ENCODE peak calls at places on chromosomes 6 and 20, in ten cellular contexts. O, C, R, B, L, D, V, P, G and K are unnamed samples.

GRCh38 chr20:59604770-59605665 is 678 bp downstream of the PHACTR3 start:
- DNase-seq in O (peak), C (peak), R (no peak), B (no peak), L (no peak), D (no peak), V (peak), P (no peak), G (no peak), K (peak)

GRCh38 chr20:4563534-4563933 is 158.2 kb upstream of the PRND start:
- DNase-seq in O (no peak), C (no peak), R (no peak), B (no peak), L (no peak), D (peak), V (peak), P (no peak), G (peak), K (peak)

GRCh38 chr6:168709440-168709839 is 268.5 kb downstream of the SMOC2 start:
- DNase-seq in O (no peak), C (no peak), R (no peak), B (no peak), L (no peak), D (no peak), V (no peak), P (no peak), G (no peak), K (no peak)

GRCh38 chr6:63449714-63450113 is 122.6 kb upstream of the LOC128125822 start:
- DNase-seq in O (no peak), C (no peak), R (no peak), B (no peak), L (no peak), D (no peak), V (no peak), P (no peak), G (no peak), K (no peak)

GRCh38 chr6:32960563-32960962 is 7.7 kb upstream of the HLA-DMA start:
- DNase-seq in O (no peak), C (no peak), R (no peak), B (no peak), L (no peak), D (no peak), V (no peak), P (no peak), G (no peak), K (no peak)

GRCh38 chr6:53241936-53242335 is 93.3 kb upstream of the GCM1 start:
- DNase-seq in O (no peak), C (peak), R (no peak), B (no peak), L (no peak), D (no peak), V (no peak), P (no peak), G (no peak), K (no peak)

GRCh38 chr6:113629940-113630339 is 227.2 kb upstream of the MARCKS start:
- DNase-seq in O (no peak), C (no peak), R (no peak), B (no peak), L (no peak), D (no peak), V (no peak), P (no peak), G (no peak), K (no peak)

GRCh38 chr6:1610497-1611321 is 994 bp downstream of the FOXC1 start:
- DNase-seq in O (no peak), C (no peak), R (peak), B (peak), L (peak), D (no peak), V (no peak), P (no peak), G (peak), K (peak)

GRCh38 chr6:168285456-168285855 is 34.1 kb downstream of the DACT2 start:
- DNase-seq in O (no peak), C (no peak), R (no peak), B (no peak), L (no peak), D (no peak), V (no peak), P (no peak), G (no peak), K (no peak)

GRCh38 chr6:114284281-114284680 is 58.5 kb downstream of the HS3ST5 start:
- DNase-seq in O (no peak), C (no peak), R (no peak), B (no peak), L (no peak), D (no peak), V (no peak), P (no peak), G (peak), K (no peak)

GRCh38 chr6:110053395-110054240 is 75.5 kb downstream of the GPR6 start:
- DNase-seq in O (peak), C (peak), R (no peak), B (peak), L (no peak), D (peak), V (no peak), P (no peak), G (peak), K (peak)

GRCh38 chr6:95576621-95577316 is 566 bp upstream of the MANEA start:
- DNase-seq in O (no peak), C (no peak), R (no peak), B (peak), L (no peak), D (peak), V (no peak), P (no peak), G (peak), K (no peak)

GRCh38 chr6:56380476-56380875 is 133.1 kb upstream of the COL21A1 start:
- DNase-seq in O (no peak), C (no peak), R (no peak), B (no peak), L (no peak), D (no peak), V (no peak), P (no peak), G (no peak), K (no peak)

GRCh38 chr6:16762547-16763477 is 1.6 kb upstream of the ATXN1 start:
- DNase-seq in O (peak), C (no peak), R (peak), B (peak), L (no peak), D (peak), V (peak), P (peak), G (peak), K (peak)

GRCh38 chr6:88908598-88909548 is 54.5 kb downstream of the RNGTT start:
- DNase-seq in O (no peak), C (no peak), R (no peak), B (no peak), L (no peak), D (peak), V (no peak), P (no peak), G (no peak), K (no peak)

GRCh38 chr6:166106076-166106686 is 61.5 kb downstream of the TBXT start:
- DNase-seq in O (peak), C (peak), R (peak), B (peak), L (peak), D (peak), V (peak), P (peak), G (peak), K (peak)

GRCh38 chr6:31070711-31071197 is 41.6 kb downstream of the C6orf15 start:
- DNase-seq in O (no peak), C (peak), R (no peak), B (no peak), L (peak), D (peak), V (peak), P (no peak), G (peak), K (peak)

GRCh38 chr6:157667211-157668033 is 155.6 kb upstream of the SNX9 start:
- DNase-seq in O (peak), C (peak), R (peak), B (peak), L (peak), D (peak), V (peak), P (no peak), G (peak), K (peak)

GRCh38 chr6:25697537-25698340 is 45.7 kb downstream of the SCGN start:
- DNase-seq in O (no peak), C (no peak), R (no peak), B (no peak), L (no peak), D (no peak), V (no peak), P (no peak), G (no peak), K (no peak)

GRCh38 chr6:161922631-161923119 is 648.8 kb upstream of the AGPAT4 start:
- DNase-seq in O (no peak), C (no peak), R (no peak), B (no peak), L (peak), D (peak), V (peak), P (no peak), G (peak), K (peak)

GRCh38 chr20:62646851-62647520 is 4.7 kb downstream of the SLCO4A1 start:
- DNase-seq in O (peak), C (no peak), R (no peak), B (no peak), L (no peak), D (no peak), V (no peak), P (no peak), G (no peak), K (no peak)

GRCh38 chr6:156045416-156045815 is 589.8 kb upstream of the NOX3 start:
- DNase-seq in O (no peak), C (no peak), R (no peak), B (no peak), L (no peak), D (no peak), V (no peak), P (no peak), G (no peak), K (no peak)

GRCh38 chr6:56764081-56764566 is 121.4 kb upstream of the DST start:
- DNase-seq in O (no peak), C (peak), R (no peak), B (peak), L (peak), D (peak), V (no peak), P (no peak), G (no peak), K (peak)

GRCh38 chr20:48191200-48191599 is 405.9 kb upstream of the SULF2 start:
- DNase-seq in O (no peak), C (no peak), R (no peak), B (no peak), L (no peak), D (no peak), V (no peak), P (no peak), G (no peak), K (no peak)

GRCh38 chr6:138405816-138406403 is 1.9 kb downstream of the HEBP2 start:
- DNase-seq in O (no peak), C (no peak), R (no peak), B (no peak), L (no peak), D (no peak), V (no peak), P (no peak), G (no peak), K (no peak)

GRCh38 chr6:36336210-36336588 is 489 bp downstream of the BNIP5 start:
- DNase-seq in O (no peak), C (no peak), R (no peak), B (no peak), L (no peak), D (no peak), V (no peak), P (no peak), G (no peak), K (no peak)

GRCh38 chr6:79127660-79128059 is 49.6 kb upstream of the PHIP start:
- DNase-seq in O (no peak), C (no peak), R (no peak), B (no peak), L (peak), D (no peak), V (peak), P (no peak), G (no peak), K (peak)

GRCh38 chr6:18099501-18099900 is 23.0 kb downstream of the NHLRC1 start:
- DNase-seq in O (no peak), C (no peak), R (no peak), B (no peak), L (no peak), D (no peak), V (no peak), P (no peak), G (no peak), K (no peak)

GRCh38 chr6:121838842-121839241 is 403.4 kb downstream of the GJA1 start:
- DNase-seq in O (no peak), C (no peak), R (no peak), B (no peak), L (no peak), D (peak), V (no peak), P (no peak), G (peak), K (no peak)

GRCh38 chr6:79762370-79762769 is 131.2 kb downstream of the SH3BGRL2 start:
- DNase-seq in O (no peak), C (no peak), R (no peak), B (no peak), L (peak), D (peak), V (no peak), P (no peak), G (no peak), K (peak)